ENCODE peak calls at places on chromosome 1, in five cellular contexts. One of them, this sample, is unnamed.
A peak's percentile ranks its signal among the peaks of the same experiment; 100 is the strongest.

GRCh38 chr1:22379566-22379965 is 72.1 kb upstream of the ZBTB40 start:
- DNase-seq in HepG2: no peak
- DNase-seq in GM12878: no peak
- DNase-seq in K562: no peak
- DNase-seq in SK-N-SH: peak; percentile 69
- DNase-seq in this sample: no peak

GRCh38 chr1:241156231-241156965 is 200.6 kb downstream of the RGS7 start:
- DNase-seq in HepG2: no peak
- DNase-seq in GM12878: no peak
- DNase-seq in K562: no peak
- DNase-seq in SK-N-SH: no peak
- DNase-seq in this sample: no peak

GRCh38 chr1:205681364-205681763 is 1.1 kb upstream of the SLC45A3 start:
- DNase-seq in HepG2: no peak
- DNase-seq in GM12878: no peak
- DNase-seq in K562: no peak
- DNase-seq in SK-N-SH: no peak
- DNase-seq in this sample: no peak

GRCh38 chr1:201016211-201016651 is 7.3 kb downstream of the KIF21B start:
- DNase-seq in HepG2: no peak
- DNase-seq in GM12878: no peak
- DNase-seq in K562: peak; percentile 53
- DNase-seq in SK-N-SH: peak; percentile 78
- DNase-seq in this sample: no peak

GRCh38 chr1:44576456-44577150 is 97.7 kb downstream of the TMEM53 start:
- DNase-seq in HepG2: no peak
- DNase-seq in GM12878: no peak
- DNase-seq in K562: no peak
- DNase-seq in SK-N-SH: no peak
- DNase-seq in this sample: no peak

GRCh38 chr1:224851850-224852261 is 77.6 kb upstream of the DNAH14 start:
- DNase-seq in HepG2: no peak
- DNase-seq in GM12878: no peak
- DNase-seq in K562: no peak
- DNase-seq in SK-N-SH: no peak
- DNase-seq in this sample: no peak

GRCh38 chr1:29156543-29157268 is 25.0 kb downstream of the SRSF4 start:
- DNase-seq in HepG2: no peak
- DNase-seq in GM12878: no peak
- DNase-seq in K562: peak; percentile 59
- DNase-seq in SK-N-SH: no peak
- DNase-seq in this sample: no peak

GRCh38 chr1:25905680-25906643 is at the start of gene STMN1:
- DNase-seq in HepG2: peak; percentile 86
- DNase-seq in GM12878: peak; percentile 63
- DNase-seq in K562: peak; percentile 97
- DNase-seq in SK-N-SH: peak; percentile 97
- DNase-seq in this sample: peak; percentile 92

GRCh38 chr1:103146143-103146542 is 37.8 kb upstream of the COL11A1 start:
- DNase-seq in HepG2: no peak
- DNase-seq in GM12878: no peak
- DNase-seq in K562: no peak
- DNase-seq in SK-N-SH: no peak
- DNase-seq in this sample: no peak

GRCh38 chr1:116806671-116807070 is 52.4 kb downstream of the CD2 start:
- DNase-seq in HepG2: no peak
- DNase-seq in GM12878: no peak
- DNase-seq in K562: no peak
- DNase-seq in SK-N-SH: no peak
- DNase-seq in this sample: no peak

GRCh38 chr1:234994411-234995295 is 134.0 kb downstream of the TOMM20 start:
- DNase-seq in HepG2: no peak
- DNase-seq in GM12878: no peak
- DNase-seq in K562: no peak
- DNase-seq in SK-N-SH: no peak
- DNase-seq in this sample: no peak

GRCh38 chr1:234998174-234998741 is 130.4 kb downstream of the TOMM20 start:
- DNase-seq in HepG2: peak; percentile 72
- DNase-seq in GM12878: no peak
- DNase-seq in K562: peak; percentile 27
- DNase-seq in SK-N-SH: no peak
- DNase-seq in this sample: no peak

GRCh38 chr1:234997201-234998173 is 131.2 kb downstream of the TOMM20 start:
- DNase-seq in HepG2: peak; percentile 94
- DNase-seq in GM12878: no peak
- DNase-seq in K562: no peak
- DNase-seq in SK-N-SH: peak; percentile 69
- DNase-seq in this sample: no peak

GRCh38 chr1:234999513-234999940 is 129.1 kb downstream of the TOMM20 start:
- DNase-seq in HepG2: no peak
- DNase-seq in GM12878: no peak
- DNase-seq in K562: no peak
- DNase-seq in SK-N-SH: no peak
- DNase-seq in this sample: no peak

GRCh38 chr1:234996245-234996757 is 132.3 kb downstream of the TOMM20 start:
- DNase-seq in HepG2: no peak
- DNase-seq in GM12878: no peak
- DNase-seq in K562: no peak
- DNase-seq in SK-N-SH: no peak
- DNase-seq in this sample: no peak
- TF ChIP-seq GABPA in HepG2: no peak
- TF ChIP-seq GABPA in GM12878: no peak
- TF ChIP-seq GABPA in K562: no peak
- TF ChIP-seq GABPA in SK-N-SH: no peak
- TF ChIP-seq GABPA in this sample: no peak

DNA sequence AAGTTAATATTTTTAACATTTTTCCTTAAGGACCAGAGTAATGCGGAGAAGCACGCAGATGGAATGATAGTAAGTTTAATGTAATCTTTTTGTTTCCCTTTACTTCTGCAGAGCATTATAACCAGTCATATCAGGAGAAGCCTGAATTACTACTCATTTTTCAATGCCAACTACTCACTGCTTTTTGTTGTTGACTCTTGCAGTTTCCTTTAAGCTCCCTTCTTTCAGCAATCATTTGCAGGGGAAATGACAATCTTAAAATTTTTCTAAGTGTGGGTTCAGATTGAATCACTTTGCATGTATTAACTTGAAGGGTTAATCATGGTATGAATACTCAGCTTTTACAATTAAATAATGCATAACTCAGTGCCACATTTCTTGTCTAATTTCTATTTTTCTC is 122.2 kb downstream of the NRDC start:
- DNase-seq in HepG2: no peak
- DNase-seq in GM12878: no peak
- DNase-seq in K562: no peak
- DNase-seq in SK-N-SH: no peak
- DNase-seq in this sample: no peak
- TF ChIP-seq REST in HepG2: no peak
- TF ChIP-seq REST in GM12878: no peak
- TF ChIP-seq REST in K562: no peak
- TF ChIP-seq REST in SK-N-SH: no peak
- TF ChIP-seq REST in this sample: no peak

GRCh38 chr1:81803423-81804103 is 2.8 kb downstream of the ADGRL2 start:
- DNase-seq in HepG2: peak; percentile 52
- DNase-seq in GM12878: no peak
- DNase-seq in K562: no peak
- DNase-seq in SK-N-SH: peak; percentile 14
- DNase-seq in this sample: no peak

GRCh38 chr1:81802601-81803422 is 2.1 kb downstream of the ADGRL2 start:
- DNase-seq in HepG2: no peak
- DNase-seq in GM12878: no peak
- DNase-seq in K562: no peak
- DNase-seq in SK-N-SH: peak; percentile 77
- DNase-seq in this sample: no peak

GRCh38 chr1:81800741-81801031 is at the start of gene ADGRL2:
- DNase-seq in HepG2: no peak
- DNase-seq in GM12878: no peak
- DNase-seq in K562: no peak
- DNase-seq in SK-N-SH: peak; percentile 88
- DNase-seq in this sample: no peak

GRCh38 chr1:81801032-81801833 is 499 bp downstream of the ADGRL2 start:
- DNase-seq in HepG2: peak; percentile 59
- DNase-seq in GM12878: no peak
- DNase-seq in K562: no peak
- DNase-seq in SK-N-SH: peak; percentile 83
- DNase-seq in this sample: no peak

DNA sequence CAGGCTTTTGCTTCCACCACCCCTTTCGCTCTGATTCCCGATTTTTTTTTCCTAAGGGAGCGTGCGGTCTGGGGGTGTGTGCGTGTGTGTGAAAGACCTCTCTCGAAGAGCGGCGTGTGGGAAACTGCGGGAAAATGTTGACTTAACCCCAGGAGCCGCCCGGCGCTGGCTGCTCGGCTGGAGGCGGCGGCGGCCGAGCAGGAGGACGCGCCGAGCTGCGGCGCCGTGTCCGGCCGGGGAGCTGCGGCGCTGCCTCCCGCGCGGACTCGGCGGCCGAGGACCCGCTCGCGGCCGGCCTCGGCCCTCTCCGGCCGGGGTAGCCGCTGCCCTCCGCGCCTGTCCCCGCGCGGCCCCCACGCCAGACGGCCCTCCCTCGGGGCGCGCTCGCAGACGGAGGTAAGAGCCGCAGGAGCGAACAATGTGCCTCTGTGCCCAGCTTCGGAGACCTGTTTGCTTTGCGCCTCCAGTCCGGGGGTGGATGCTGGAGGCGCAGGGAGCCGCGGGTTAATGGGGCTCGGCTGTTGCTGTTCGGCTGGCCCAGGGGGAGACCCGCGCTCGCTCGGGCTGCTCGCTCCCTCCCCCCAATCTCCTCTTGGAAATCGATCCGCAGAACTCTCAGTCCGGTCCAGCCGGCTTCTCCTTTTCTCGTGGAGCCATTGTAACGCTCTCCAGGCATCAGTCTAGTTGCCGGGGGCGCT is 1.2 kb downstream of the ADGRL2 start:
- DNase-seq in HepG2: no peak
- DNase-seq in GM12878: no peak
- DNase-seq in K562: no peak
- DNase-seq in SK-N-SH: peak; percentile 60
- DNase-seq in this sample: no peak
- H3K4me3 ChIP-seq in HepG2: peak overlapping the region; percentile 76
- H3K4me3 ChIP-seq in GM12878: no peak overlapping the region
- H3K4me3 ChIP-seq in K562: no peak overlapping the region
- H3K4me3 ChIP-seq in SK-N-SH: peak overlapping the region; percentile 97
- H3K4me3 ChIP-seq in this sample: peak overlapping the region; percentile 39

GRCh38 chr1:50493710-50494109 is 70.5 kb upstream of the DMRTA2 start:
- DNase-seq in HepG2: no peak
- DNase-seq in GM12878: no peak
- DNase-seq in K562: no peak
- DNase-seq in SK-N-SH: no peak
- DNase-seq in this sample: no peak
- TF ChIP-seq GABPA in HepG2: no peak
- TF ChIP-seq GABPA in GM12878: no peak
- TF ChIP-seq GABPA in K562: no peak
- TF ChIP-seq GABPA in SK-N-SH: no peak
- TF ChIP-seq GABPA in this sample: no peak

This sample was measured in HL-60.